ENCODE peak calls at places on chromosomes 3 and 15, in seven cellular contexts. J, N, W, U, T, C and M are unnamed samples.

GRCh38 chr3:126828306-126828705 is 124.3 kb downstream of the CHCHD6 start:
- DNase-seq in T (no peak), J (no peak), U (no peak), W (no peak), C (no peak), N (no peak), M (no peak)

GRCh38 chr15:80711886-80712285 is 16.8 kb downstream of the ABHD17C start:
- DNase-seq in J (no peak), T (no peak), W (no peak), N (no peak), U (no peak), C (no peak), M (no peak)

GRCh38 chr15:85955501-85956391 is 123.9 kb upstream of the AGBL1 start:
- DNase-seq in C (peak; percentile 27), T (no peak), U (no peak), J (no peak), N (peak; percentile 23), W (no peak), M (no peak)

GRCh38 chr3:22474706-22475470 is 723.9 kb upstream of the ZNF385D start:
- DNase-seq in U (no peak), N (no peak), W (no peak), T (no peak), J (no peak), C (no peak), M (peak; percentile 79)

GRCh38 chr3:179898024-179898423 is 138.7 kb downstream of the PEX5L start:
- DNase-seq in T (peak; percentile 23), C (no peak), W (peak; percentile 79), U (peak; percentile 62), J (peak; percentile 66), N (peak; percentile 42), M (peak; percentile 59)

GRCh38 chr15:57680021-57680420 is 26.5 kb upstream of the POLR2M start:
- DNase-seq in U (peak; percentile 35), N (peak; percentile 25), C (no peak), T (no peak), J (no peak), W (no peak), M (no peak)

GRCh38 chr15:72063186-72063585 is 54.8 kb downstream of the MYO9A start:
- DNase-seq in U (no peak), J (no peak), N (no peak), T (no peak), W (no peak), C (no peak), M (no peak)

GRCh38 chr15:38557855-38558713 is 6.5 kb downstream of the RASGRP1 start:
- DNase-seq in U (no peak), W (no peak), J (no peak), N (no peak), T (no peak), C (no peak), M (no peak)

GRCh38 chr15:52186651-52187486 is 4.3 kb downstream of the GNB5 start:
- DNase-seq in C (no peak), W (no peak), J (no peak), T (no peak), N (no peak), U (no peak), M (no peak)

GRCh38 chr3:127065561-127066270 is 82.8 kb downstream of the PLXNA1 start:
- DNase-seq in N (no peak), J (no peak), W (no peak), C (no peak), T (no peak), U (no peak), M (no peak)

GRCh38 chr3:96266395-96267187 is 547.8 kb upstream of the EPHA6 start:
- DNase-seq in C (no peak), T (peak; percentile 23), J (no peak), U (peak; percentile 81), N (peak; percentile 13), W (no peak), M (no peak)

GRCh38 chr15:57384024-57384423 is 7.7 kb downstream of the CGNL1 start:
- DNase-seq in W (no peak), J (no peak), N (no peak), T (no peak), U (no peak), C (no peak), M (no peak)

DNA sequence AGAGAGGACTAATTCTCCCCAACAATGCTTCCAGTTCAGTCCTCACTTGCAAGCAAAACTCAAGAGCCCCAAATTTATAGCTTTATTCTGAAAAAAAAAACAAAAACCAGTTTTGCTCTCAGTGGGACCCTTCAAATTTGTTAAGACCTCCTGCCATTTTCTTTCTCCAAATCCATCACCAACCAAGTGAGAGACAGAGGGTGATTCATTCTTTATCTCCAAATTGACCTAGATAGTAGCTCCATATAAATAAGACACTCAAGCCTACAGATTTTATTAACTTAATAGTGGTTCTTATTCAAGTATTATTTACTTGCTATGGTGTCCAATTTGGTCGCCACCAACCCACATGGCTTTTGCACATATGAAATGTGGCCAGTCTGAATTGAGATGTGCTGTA is 195.8 kb downstream of the RORA start:
- DNase-seq in J (no peak), C (no peak), U (peak; percentile 15), N (no peak), W (no peak), T (no peak), M (no peak)
- TF ChIP-seq MAX in J (no peak), C (no peak), U (no peak), N (no peak), W (no peak), T (no peak), M (no peak)

GRCh38 chr3:24493951-24494615 is 567 bp downstream of the THRB start:
- DNase-seq in C (no peak), U (peak; percentile 20), N (peak; percentile 37), J (no peak), W (peak; percentile 64), T (peak; percentile 71), M (no peak)

GRCh38 chr3:24495334-24495994 is 814 bp upstream of the THRB start:
- DNase-seq in U (no peak), C (no peak), T (peak; percentile 56), J (peak; percentile 60), N (peak; percentile 61), W (peak; percentile 76), M (no peak)

GRCh38 chr3:24492971-24493551 is 1.6 kb downstream of the THRB start:
- DNase-seq in T (no peak), U (no peak), N (no peak), W (no peak), C (no peak), J (no peak), M (no peak)

GRCh38 chr3:24496529-24497482 is 2.2 kb upstream of the THRB start:
- DNase-seq in N (peak; percentile 80), W (peak; percentile 84), J (peak; percentile 68), T (peak; percentile 82), C (no peak), U (peak; percentile 46), M (peak; percentile 6)

DNA sequence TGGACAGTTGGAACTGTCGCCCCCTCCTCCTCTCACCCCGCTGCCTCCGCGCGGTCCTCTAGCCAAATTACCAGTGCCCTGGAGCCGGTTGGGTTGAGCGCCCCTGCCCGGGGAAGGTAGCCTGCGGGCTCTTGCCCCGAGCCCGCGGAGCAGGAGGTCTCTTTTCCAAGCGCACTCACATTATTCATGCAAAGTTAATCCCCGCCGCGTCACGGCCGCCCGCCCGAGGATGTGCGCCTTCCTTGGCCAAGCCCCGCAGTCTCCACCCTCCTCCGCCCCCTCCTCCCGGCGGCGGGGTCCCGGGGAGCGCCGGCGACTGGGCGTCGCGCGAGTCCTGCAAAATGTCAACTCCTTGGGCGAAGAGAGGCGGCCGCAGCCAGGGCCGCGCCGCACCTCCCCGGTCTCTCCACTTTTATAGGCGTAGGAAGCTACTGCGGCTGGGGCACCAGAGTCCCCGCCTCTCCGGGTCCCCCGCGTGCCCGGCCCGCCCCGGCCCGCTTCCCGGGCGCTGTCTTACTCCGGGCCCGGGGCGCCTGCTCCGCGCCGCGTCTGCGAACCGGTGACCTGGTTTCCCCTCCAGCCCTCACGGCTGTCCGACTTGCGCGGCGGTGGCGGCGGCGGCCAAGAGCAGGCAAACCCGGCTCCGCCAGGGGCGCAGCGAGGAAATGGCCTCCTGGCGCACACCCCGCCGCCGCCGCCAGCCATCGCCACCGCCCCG is at the start of gene THRB:
- DNase-seq in C (no peak), T (peak; percentile 56), U (peak; percentile 48), J (peak; percentile 27), N (peak; percentile 70), W (peak; percentile 85), M (no peak)
- TF ChIP-seq POLR2A in C (no peak), T (peak; percentile 37), U (no peak), J (no peak), N (no peak), W (peak; percentile 43), M (no peak)

GRCh38 chr15:33279613-33280205 is 31.1 kb upstream of the RYR3 start:
- DNase-seq in N (peak; percentile 63), W (no peak), C (no peak), J (no peak), T (no peak), U (peak; percentile 22), M (no peak)
- TF ChIP-seq MAX in N (no peak), W (no peak), C (no peak), J (no peak), T (no peak), U (no peak), M (no peak)

GRCh38 chr3:52536112-52536368 is 365 bp upstream of the UQCC5 start:
- DNase-seq in J (no peak), T (no peak), U (no peak), C (no peak), W (no peak), N (no peak), M (no peak)

GRCh38 chr3:52536369-52537164 is at the start of gene UQCC5:
- DNase-seq in T (peak; percentile 96), J (peak; percentile 96), C (peak; percentile 95), W (peak; percentile 95), N (peak; percentile 97), U (peak; percentile 100), M (peak; percentile 99)

GRCh38 chr3:52537165-52537635 is 795 bp downstream of the UQCC5 start:
- DNase-seq in U (no peak), C (no peak), W (no peak), T (no peak), N (no peak), J (no peak), M (no peak)

GRCh38 chr3:52539010-52539653 is 2.7 kb downstream of the UQCC5 start:
- DNase-seq in J (no peak), W (no peak), U (no peak), T (no peak), N (no peak), C (no peak), M (peak; percentile 50)

GRCh38 chr3:52537726-52538421 is 1.5 kb downstream of the UQCC5 start:
- DNase-seq in W (no peak), U (no peak), C (no peak), T (no peak), N (no peak), J (no peak), M (no peak)
- TF ChIP-seq POLR2A in W (no peak), U (no peak), C (no peak), T (no peak), N (no peak), J (no peak), M (no peak)

DNA sequence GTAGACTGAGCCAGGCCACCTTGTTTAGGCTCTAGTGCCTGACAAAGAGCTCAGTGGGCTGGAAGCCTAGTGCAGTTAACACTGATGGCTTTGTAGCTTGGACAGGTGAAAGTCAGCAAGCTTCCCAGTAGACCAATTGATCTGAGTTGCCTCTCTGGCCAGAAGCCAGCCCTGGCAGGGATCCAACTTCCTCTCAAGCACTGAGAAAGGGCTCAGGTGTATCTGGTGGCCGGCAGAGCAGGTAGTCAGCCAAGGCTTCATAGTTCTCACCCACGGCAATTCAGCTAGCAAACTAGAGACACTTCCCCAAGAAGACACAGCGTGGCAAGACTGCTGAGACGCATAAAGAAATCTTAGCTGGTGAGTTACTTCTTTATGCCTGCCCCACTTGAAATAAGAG is 8.3 kb upstream of the CA12 start:
- DNase-seq in C (no peak), W (no peak), T (peak; percentile 23), U (no peak), N (no peak), J (peak; percentile 34), M (no peak)
- TF ChIP-seq MAX in C (no peak), W (no peak), T (no peak), U (no peak), N (no peak), J (no peak), M (no peak)